ENCODE peak calls at places on chromosomes 3 and 15, in seven cellular contexts. F is RWPE1, Y is aorta, O is small intestine, X is pancreas, Z is mesendoderm, M is WERI-Rb-1. R is an unnamed sample.

GRCh38 chr3:193744048-193744821 is 151.2 kb downstream of the OPA1 start:
- DNase-seq in X (peak; percentile 83), M (no peak), F (no peak), Y (no peak), Z (peak; percentile 84), O (peak; percentile 24), R (peak; percentile 6)

GRCh38 chr3:143429628-143430514 is 310.3 kb downstream of the CHST2 start:
- DNase-seq in F (no peak), M (no peak), O (peak; percentile 45), Y (no peak), Z (peak; percentile 77), X (no peak), R (no peak)

GRCh38 chr15:76875911-76876310 is 29.2 kb downstream of the SCAPER start:
- DNase-seq in O (no peak), Y (peak; percentile 44), M (no peak), F (no peak), Z (no peak), X (no peak), R (no peak)

GRCh38 chr15:83380026-83380425 is 67.1 kb upstream of the SH3GL3 start:
- DNase-seq in Z (no peak), X (no peak), Y (no peak), F (peak; percentile 81), O (no peak), M (no peak), R (peak; percentile 81)

GRCh38 chr3:47324278-47324865 is 41.6 kb downstream of the KLHL18 start:
- DNase-seq in F (peak; percentile 55), X (peak; percentile 22), Y (peak; percentile 51), M (peak; percentile 76), Z (peak; percentile 90), O (peak; percentile 77), R (peak; percentile 90)

GRCh38 chr15:40265355-40265754 is 17.5 kb downstream of the ANKRD63 start:
- DNase-seq in O (no peak), F (no peak), M (no peak), Y (no peak), X (no peak), Z (no peak), R (no peak)

GRCh38 chr15:44712108-44713005 is 1.0 kb downstream of the B2M start:
- DNase-seq in O (peak; percentile 92), M (no peak), Y (peak; percentile 83), X (peak; percentile 83), F (peak; percentile 63), Z (peak; percentile 47), R (peak; percentile 84)

GRCh38 chr15:49330166-49330565 is 92.9 kb upstream of the FGF7 start:
- DNase-seq in M (no peak), Y (no peak), X (no peak), F (no peak), Z (no peak), O (no peak), R (no peak)

GRCh38 chr3:191198886-191199285 is at the start of gene OSTN:
- DNase-seq in M (no peak), F (no peak), X (no peak), Y (no peak), O (no peak), Z (no peak), R (no peak)

GRCh38 chr15:27541581-27541980 is 557.5 kb downstream of the OCA2 start:
- DNase-seq in Y (no peak), M (no peak), Z (no peak), X (no peak), F (no peak), O (no peak), R (no peak)

GRCh38 chr3:144189044-144189443 is 217.4 kb downstream of the DIPK2A start:
- DNase-seq in O (no peak), Z (peak; percentile 92), F (no peak), Y (no peak), X (no peak), M (no peak), R (peak; percentile 10)

GRCh38 chr3:124514681-124515080 is 215.6 kb upstream of the UMPS start:
- DNase-seq in O (no peak), Z (no peak), X (no peak), M (no peak), F (no peak), Y (no peak), R (peak; percentile 47)

GRCh38 chr3:127208483-127209100 is 15.7 kb downstream of the PRR23E start:
- DNase-seq in Y (no peak), O (no peak), M (no peak), Z (peak; percentile 69), X (no peak), F (no peak), R (no peak)

GRCh38 chr3:129919806-129920205 is 26.3 kb upstream of the TMCC1 start:
- DNase-seq in M (no peak), F (no peak), X (no peak), Y (no peak), O (no peak), Z (no peak), R (no peak)

GRCh38 chr15:43168192-43169107 is 16.8 kb upstream of the CCNDBP1 start:
- DNase-seq in X (no peak), M (no peak), F (peak; percentile 49), O (no peak), Y (no peak), Z (no peak), R (peak; percentile 95)

GRCh38 chr15:43165801-43166325 is 19.3 kb upstream of the CCNDBP1 start:
- DNase-seq in F (no peak), Z (no peak), M (no peak), O (no peak), Y (no peak), X (no peak), R (no peak)

GRCh38 chr15:43169888-43170287 is 15.3 kb upstream of the CCNDBP1 start:
- DNase-seq in Z (peak; percentile 14), Y (no peak), O (no peak), M (no peak), X (no peak), F (no peak), R (peak; percentile 63)
- H3K27ac ChIP-seq in Z (no peak overlapping the region), Y (no peak overlapping the region), O (no peak overlapping the region), M (no peak overlapping the region), X (no peak overlapping the region), F (no peak overlapping the region), R (no peak overlapping the region)

DNA sequence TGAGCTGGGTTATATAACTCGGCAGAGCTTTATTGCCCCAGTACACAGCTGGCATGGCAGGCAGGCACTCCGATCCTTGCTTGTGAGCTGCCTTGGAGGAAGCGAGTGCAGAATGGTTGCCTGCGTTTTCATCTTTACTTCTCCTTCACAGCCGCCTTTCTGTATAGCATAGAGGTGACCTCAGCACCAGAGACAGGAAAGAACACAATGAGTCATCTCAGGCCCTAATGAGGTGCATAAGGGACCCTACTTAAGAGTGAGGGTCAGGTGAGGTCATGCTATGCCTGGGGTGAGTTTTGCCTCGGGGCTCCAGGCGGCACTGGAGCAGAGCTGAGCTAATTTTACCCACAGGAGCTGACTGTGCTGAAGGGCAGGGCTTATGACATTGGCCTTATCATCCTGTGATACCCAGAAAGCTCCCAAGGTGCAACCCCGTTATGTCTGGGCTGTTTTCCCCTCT is 43.5 kb downstream of the LPP start:
- DNase-seq in Y (no peak), O (no peak), X (no peak), M (peak; percentile 11), F (peak; percentile 11), Z (peak; percentile 95), R (no peak)
- H3K27ac ChIP-seq in Y (peak overlapping the region; percentile 76), O (no peak overlapping the region), X (no peak overlapping the region), M (no peak overlapping the region), F (no peak overlapping the region), Z (no peak overlapping the region), R (no peak overlapping the region)

GRCh38 chr3:185317674-185318073 is 45.3 kb upstream of the MAP3K13 start:
- DNase-seq in X (no peak), M (no peak), F (no peak), O (no peak), Y (no peak), Z (no peak), R (peak; percentile 10)

GRCh38 chr3:185316740-185317407 is 46.1 kb upstream of the MAP3K13 start:
- DNase-seq in Y (no peak), M (no peak), Z (no peak), O (no peak), X (no peak), F (peak; percentile 44), R (peak; percentile 62)

GRCh38 chr3:185309795-185310194 is 53.1 kb upstream of the MAP3K13 start:
- DNase-seq in O (no peak), M (no peak), Z (no peak), X (no peak), Y (no peak), F (no peak), R (no peak)

GRCh38 chr3:185312006-185312405 is 50.9 kb upstream of the MAP3K13 start:
- DNase-seq in X (peak; percentile 34), Y (no peak), Z (no peak), O (peak; percentile 55), F (no peak), M (no peak), R (no peak)

DNA sequence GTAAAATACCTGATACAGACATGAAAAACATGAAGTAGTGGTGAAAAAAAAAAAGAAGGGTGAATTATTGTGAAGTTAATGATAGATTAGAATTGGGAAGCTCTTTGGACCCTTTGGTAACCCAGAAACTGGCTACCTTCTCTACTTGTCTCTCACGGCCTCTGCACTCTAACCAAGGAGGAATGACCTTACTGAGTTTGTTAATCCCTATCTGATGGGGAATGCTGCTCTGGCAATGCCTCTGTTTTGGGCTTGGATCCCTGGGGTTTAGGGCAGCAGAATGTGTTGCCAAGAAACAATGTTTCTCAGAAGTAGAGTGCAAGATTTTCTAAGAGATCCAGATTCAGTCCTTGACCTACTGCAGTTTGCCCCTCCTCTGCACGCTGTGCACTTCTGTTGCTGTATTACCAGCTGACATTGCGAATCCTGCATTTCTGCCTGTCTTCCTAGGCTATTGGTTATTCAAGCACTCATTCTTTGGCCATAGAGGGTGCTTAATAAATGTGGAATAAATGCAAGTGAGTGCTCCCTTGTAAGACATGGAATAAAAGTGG is 49.2 kb upstream of the MAP3K13 start:
- DNase-seq in Y (no peak), X (no peak), Z (peak; percentile 48), O (no peak), M (no peak), F (no peak), R (no peak)
- H3K27ac ChIP-seq in Y (no peak overlapping the region), X (no peak overlapping the region), Z (no peak overlapping the region), O (no peak overlapping the region), M (no peak overlapping the region), F (no peak overlapping the region), R (no peak overlapping the region)

GRCh38 chr3:32355892-32356291 is 35.8 kb upstream of the CMTM7 start:
- DNase-seq in F (no peak), X (no peak), Z (no peak), M (no peak), Y (no peak), O (no peak), R (no peak)
- H3K27ac ChIP-seq in F (no peak overlapping the region), X (no peak overlapping the region), Z (no peak overlapping the region), M (no peak overlapping the region), Y (no peak overlapping the region), O (no peak overlapping the region), R (no peak overlapping the region)

R was measured in PC-3.